ENCODE peak calls at places on chromosomes 7 and 10, in five cellular contexts. One of them, this sample, is unnamed.

GRCh38 chr7:79453266-79453557 is 255 bp downstream of the MAGI2 start:
- DNase-seq in psoas muscle: no peak
- DNase-seq in glutamatergic neuron: no peak
- DNase-seq in type B pancreatic cell: no peak
- DNase-seq in natural killer cell: no peak
- DNase-seq in this sample: no peak

GRCh38 chr7:150898475-150899011 is 46.2 kb downstream of the AOC1 start:
- DNase-seq in psoas muscle: peak
- DNase-seq in glutamatergic neuron: peak
- DNase-seq in type B pancreatic cell: peak
- DNase-seq in natural killer cell: peak
- DNase-seq in this sample: peak

GRCh38 chr7:33050425-33051318 is 11.9 kb downstream of the NT5C3A start:
- DNase-seq in psoas muscle: no peak
- DNase-seq in glutamatergic neuron: no peak
- DNase-seq in type B pancreatic cell: no peak
- DNase-seq in natural killer cell: no peak
- DNase-seq in this sample: peak

GRCh38 chr10:62779487-62780248 is 24.9 kb upstream of the ADO start:
- DNase-seq in psoas muscle: no peak
- DNase-seq in glutamatergic neuron: no peak
- DNase-seq in type B pancreatic cell: no peak
- DNase-seq in natural killer cell: peak
- DNase-seq in this sample: peak

GRCh38 chr10:101446071-101446470 is 92.1 kb downstream of the BTRC start:
- DNase-seq in psoas muscle: no peak
- DNase-seq in glutamatergic neuron: no peak
- DNase-seq in type B pancreatic cell: no peak
- DNase-seq in natural killer cell: no peak
- DNase-seq in this sample: no peak

GRCh38 chr7:73822319-73823173 is 8.2 kb upstream of the CLDN4 start:
- DNase-seq in psoas muscle: peak
- DNase-seq in glutamatergic neuron: no peak
- DNase-seq in type B pancreatic cell: no peak
- DNase-seq in natural killer cell: no peak
- DNase-seq in this sample: peak

GRCh38 chr7:27088002-27088931 is 7.5 kb downstream of the HOXA1 start:
- DNase-seq in psoas muscle: no peak
- DNase-seq in glutamatergic neuron: peak
- DNase-seq in type B pancreatic cell: no peak
- DNase-seq in natural killer cell: no peak
- DNase-seq in this sample: no peak

GRCh38 chr10:133275683-133276092 is 980 bp downstream of the ADAM8 start:
- DNase-seq in psoas muscle: no peak
- DNase-seq in glutamatergic neuron: no peak
- DNase-seq in type B pancreatic cell: no peak
- DNase-seq in natural killer cell: peak
- DNase-seq in this sample: peak

GRCh38 chr7:2774280-2774679 is 69.8 kb downstream of the GNA12 start:
- DNase-seq in psoas muscle: no peak
- DNase-seq in glutamatergic neuron: no peak
- DNase-seq in type B pancreatic cell: no peak
- DNase-seq in natural killer cell: no peak
- DNase-seq in this sample: no peak

GRCh38 chr10:122301055-122301810 is 30.1 kb downstream of the BTBD16 start:
- DNase-seq in psoas muscle: no peak
- DNase-seq in glutamatergic neuron: no peak
- DNase-seq in type B pancreatic cell: peak
- DNase-seq in natural killer cell: no peak
- DNase-seq in this sample: peak

GRCh38 chr10:102401735-102402511 is 6.4 kb downstream of the NFKB2 start:
- DNase-seq in psoas muscle: no peak
- DNase-seq in glutamatergic neuron: no peak
- DNase-seq in type B pancreatic cell: peak
- DNase-seq in natural killer cell: no peak
- DNase-seq in this sample: peak

GRCh38 chr7:100540073-100540723 is 1.2 kb downstream of the AGFG2 start:
- DNase-seq in psoas muscle: no peak
- DNase-seq in glutamatergic neuron: no peak
- DNase-seq in type B pancreatic cell: no peak
- DNase-seq in natural killer cell: no peak
- DNase-seq in this sample: no peak

GRCh38 chr7:124781418-124781817 is 15.8 kb upstream of the GPR37 start:
- DNase-seq in psoas muscle: no peak
- DNase-seq in glutamatergic neuron: no peak
- DNase-seq in type B pancreatic cell: no peak
- DNase-seq in natural killer cell: no peak
- DNase-seq in this sample: no peak

GRCh38 chr7:103605640-103606039 is 159.6 kb upstream of the SLC26A5 start:
- DNase-seq in psoas muscle: no peak
- DNase-seq in glutamatergic neuron: no peak
- DNase-seq in type B pancreatic cell: no peak
- DNase-seq in natural killer cell: no peak
- DNase-seq in this sample: no peak

DNA sequence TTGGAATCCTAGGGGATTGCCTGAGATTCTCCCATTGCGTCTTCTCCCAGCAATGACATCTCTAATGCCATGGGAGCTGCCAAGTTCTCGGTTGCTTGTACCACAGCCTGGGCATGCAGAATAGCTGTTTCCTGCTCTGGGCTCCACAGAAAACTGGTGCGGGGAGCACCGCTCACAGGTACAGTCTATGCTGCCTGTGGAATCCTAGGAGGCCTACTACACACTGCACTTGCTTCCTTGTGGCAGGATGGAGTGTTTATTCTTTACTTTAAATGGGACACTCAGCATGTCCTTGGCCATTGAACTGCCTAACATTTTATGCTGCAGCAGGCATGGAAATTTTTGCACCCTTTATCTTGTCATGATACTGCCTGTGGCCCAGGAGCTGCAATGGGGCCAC is 378.8 kb upstream of the SHH start:
- DNase-seq in psoas muscle: no peak
- DNase-seq in glutamatergic neuron: no peak
- DNase-seq in type B pancreatic cell: no peak
- DNase-seq in natural killer cell: no peak
- DNase-seq in this sample: no peak
- TF ChIP-seq CTCF in psoas muscle: no peak
- TF ChIP-seq CTCF in glutamatergic neuron: no peak
- TF ChIP-seq CTCF in type B pancreatic cell: no peak
- TF ChIP-seq CTCF in natural killer cell: no peak
- TF ChIP-seq CTCF in this sample: no peak

DNA sequence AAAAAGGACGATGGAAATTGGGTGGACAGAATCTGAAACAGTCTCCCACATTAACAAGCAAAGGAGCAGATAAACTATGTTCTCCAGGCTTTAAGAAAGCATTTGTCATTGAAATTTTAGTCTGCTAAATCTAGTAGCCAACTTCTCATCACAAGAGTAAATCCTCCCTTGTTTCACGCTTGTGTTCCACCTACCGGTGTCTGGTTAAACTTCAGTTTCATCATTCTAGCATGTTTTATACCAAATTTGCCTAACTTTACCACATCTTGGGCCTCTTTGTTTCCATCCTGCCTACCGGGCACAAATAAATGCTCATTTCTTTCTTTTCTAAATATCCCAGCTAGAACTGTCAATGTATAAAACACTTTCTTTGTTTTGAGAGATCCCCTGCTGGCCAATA is 5.8 kb downstream of the LIPA start:
- DNase-seq in psoas muscle: no peak
- DNase-seq in glutamatergic neuron: no peak
- DNase-seq in type B pancreatic cell: no peak
- DNase-seq in natural killer cell: no peak
- DNase-seq in this sample: no peak
- TF ChIP-seq CTCF in psoas muscle: no peak
- TF ChIP-seq CTCF in glutamatergic neuron: no peak
- TF ChIP-seq CTCF in type B pancreatic cell: peak
- TF ChIP-seq CTCF in natural killer cell: no peak
- TF ChIP-seq CTCF in this sample: no peak

GRCh38 chr7:129213828-129214227 is 11.0 kb upstream of the AHCYL2 start:
- DNase-seq in psoas muscle: no peak
- DNase-seq in glutamatergic neuron: peak
- DNase-seq in type B pancreatic cell: no peak
- DNase-seq in natural killer cell: no peak
- DNase-seq in this sample: peak
- TF ChIP-seq CTCF in psoas muscle: no peak
- TF ChIP-seq CTCF in glutamatergic neuron: no peak
- TF ChIP-seq CTCF in type B pancreatic cell: no peak
- TF ChIP-seq CTCF in natural killer cell: no peak
- TF ChIP-seq CTCF in this sample: no peak

GRCh38 chr10:8437896-8438295 is 383.4 kb downstream of the GATA3 start:
- DNase-seq in psoas muscle: no peak
- DNase-seq in glutamatergic neuron: no peak
- DNase-seq in type B pancreatic cell: no peak
- DNase-seq in natural killer cell: no peak
- DNase-seq in this sample: peak

GRCh38 chr10:8439040-8439439 is 384.6 kb downstream of the GATA3 start:
- DNase-seq in psoas muscle: no peak
- DNase-seq in glutamatergic neuron: no peak
- DNase-seq in type B pancreatic cell: no peak
- DNase-seq in natural killer cell: no peak
- DNase-seq in this sample: no peak

GRCh38 chr10:8438603-8439002 is 384.1 kb downstream of the GATA3 start:
- DNase-seq in psoas muscle: no peak
- DNase-seq in glutamatergic neuron: no peak
- DNase-seq in type B pancreatic cell: no peak
- DNase-seq in natural killer cell: no peak
- DNase-seq in this sample: no peak

GRCh38 chr10:8431511-8431910 is 377.0 kb downstream of the GATA3 start:
- DNase-seq in psoas muscle: no peak
- DNase-seq in glutamatergic neuron: no peak
- DNase-seq in type B pancreatic cell: no peak
- DNase-seq in natural killer cell: no peak
- DNase-seq in this sample: no peak

GRCh38 chr10:8435186-8436055 is 380.9 kb downstream of the GATA3 start:
- DNase-seq in psoas muscle: no peak
- DNase-seq in glutamatergic neuron: no peak
- DNase-seq in type B pancreatic cell: no peak
- DNase-seq in natural killer cell: no peak
- DNase-seq in this sample: peak
- TF ChIP-seq CTCF in psoas muscle: no peak
- TF ChIP-seq CTCF in glutamatergic neuron: no peak
- TF ChIP-seq CTCF in type B pancreatic cell: no peak
- TF ChIP-seq CTCF in natural killer cell: no peak
- TF ChIP-seq CTCF in this sample: no peak

GRCh38 chr10:86693289-86693688 is 25.0 kb downstream of the LDB3 start:
- DNase-seq in psoas muscle: no peak
- DNase-seq in glutamatergic neuron: no peak
- DNase-seq in type B pancreatic cell: no peak
- DNase-seq in natural killer cell: no peak
- DNase-seq in this sample: no peak
- TF ChIP-seq CTCF in psoas muscle: no peak
- TF ChIP-seq CTCF in glutamatergic neuron: no peak
- TF ChIP-seq CTCF in type B pancreatic cell: no peak
- TF ChIP-seq CTCF in natural killer cell: no peak
- TF ChIP-seq CTCF in this sample: no peak

DNA sequence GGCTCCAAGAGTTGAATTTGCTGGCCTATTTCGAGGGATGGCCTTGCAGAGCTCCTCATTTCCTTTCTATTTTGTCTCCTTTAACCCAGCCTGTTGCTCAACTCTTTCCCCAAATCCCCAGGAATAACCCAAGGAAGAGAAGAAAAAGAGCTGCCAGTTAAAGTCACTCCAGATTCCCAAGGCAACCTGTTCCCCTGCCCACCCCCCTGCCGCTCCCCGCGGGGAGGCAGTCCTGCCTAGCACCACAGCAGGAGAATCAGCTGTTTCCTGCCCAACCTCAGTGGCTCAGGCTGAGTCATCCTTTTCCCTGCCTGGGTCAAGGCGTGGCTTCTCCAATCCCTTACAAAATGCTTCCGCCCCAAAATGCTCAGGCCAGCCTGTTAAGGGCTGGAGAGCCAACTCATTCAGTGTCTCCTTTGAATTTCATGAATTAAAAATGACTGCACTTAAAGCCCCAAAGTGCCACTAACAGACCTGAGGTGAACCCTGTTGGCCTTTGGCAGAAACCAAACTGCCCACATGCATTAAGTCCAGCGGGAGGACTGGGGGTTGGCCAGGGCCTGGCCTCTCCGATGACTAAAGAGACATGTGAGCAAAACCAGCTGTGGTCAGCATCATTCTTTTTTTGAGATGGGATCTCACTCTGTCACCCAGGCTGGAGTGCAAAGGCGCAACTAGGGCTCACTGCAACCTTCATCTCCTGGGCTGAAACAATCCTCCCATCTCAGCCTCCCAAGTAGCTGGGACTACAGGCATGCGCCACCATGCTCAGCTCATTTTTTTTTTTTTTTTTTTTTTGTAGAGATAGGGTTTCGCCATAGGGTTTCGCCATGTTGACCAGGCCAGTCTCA is 83.2 kb upstream of the KIF5B start:
- DNase-seq in psoas muscle: peak
- DNase-seq in glutamatergic neuron: no peak
- DNase-seq in type B pancreatic cell: no peak
- DNase-seq in natural killer cell: no peak
- DNase-seq in this sample: peak
- TF ChIP-seq CTCF in psoas muscle: no peak
- TF ChIP-seq CTCF in glutamatergic neuron: no peak
- TF ChIP-seq CTCF in type B pancreatic cell: no peak
- TF ChIP-seq CTCF in natural killer cell: no peak
- TF ChIP-seq CTCF in this sample: peak